ENCODE peak calls at places on chromosomes 11 and 22, in seven cellular contexts. E is CD8-positive, alpha-beta T cell; C is endothelial cell; S is kidney; T is choroid plexus epithelial cell; Q is RWPE2; P is psoas muscle. J is an unnamed sample.

GRCh38 chr11:17629113-17629512 is 82.1 kb downstream of the OTOG start:
- DNase-seq in P (no peak), T (no peak), E (peak; percentile 29), C (no peak), S (no peak), Q (no peak), J (no peak)

GRCh38 chr22:31313366-31314147 is 21.3 kb upstream of the PIK3IP1 start:
- DNase-seq in Q (no peak), T (peak; percentile 74), C (peak; percentile 72), S (peak; percentile 94), P (peak; percentile 69), E (peak; percentile 82), J (peak; percentile 86)

GRCh38 chr22:39007177-39007576 is 6.9 kb upstream of the APOBEC3C start:
- DNase-seq in Q (no peak), C (no peak), E (no peak), T (no peak), P (no peak), S (no peak), J (no peak)

GRCh38 chr22:25475554-25476022 is 88.9 kb upstream of the GRK3 start:
- DNase-seq in C (no peak), Q (no peak), S (no peak), E (no peak), T (peak; percentile 65), P (no peak), J (no peak)

GRCh38 chr22:25437414-25438160 is 126.9 kb upstream of the GRK3 start:
- DNase-seq in C (no peak), P (no peak), S (no peak), E (no peak), Q (no peak), T (no peak), J (no peak)

GRCh38 chr22:45608763-45609180 is 62.9 kb upstream of the ATXN10 start:
- DNase-seq in E (no peak), S (peak; percentile 43), T (peak; percentile 35), C (no peak), P (no peak), Q (no peak), J (no peak)

GRCh38 chr22:50628543-50629134 is 687 bp upstream of the ARSA start:
- DNase-seq in T (no peak), E (no peak), S (no peak), Q (no peak), P (no peak), C (no peak), J (no peak)

GRCh38 chr11:118618115-118618990 is 10.9 kb downstream of the PHLDB1 start:
- DNase-seq in Q (no peak), T (peak; percentile 81), P (peak; percentile 75), E (no peak), C (no peak), S (peak; percentile 87), J (no peak)

GRCh38 chr22:50702821-50703725 is 30.4 kb downstream of the SHANK3 start:
- DNase-seq in T (no peak), S (peak; percentile 56), Q (peak; percentile 49), C (no peak), E (no peak), P (peak; percentile 36), J (no peak)

GRCh38 chr11:60124802-60125432 is 36.5 kb downstream of the MS4A2 start:
- DNase-seq in S (no peak), C (no peak), E (no peak), P (no peak), T (no peak), Q (no peak), J (no peak)

GRCh38 chr11:66070604-66071325 is 693 bp downstream of the PACS1 start:
- DNase-seq in S (peak; percentile 90), P (peak; percentile 77), Q (no peak), E (peak; percentile 60), T (peak; percentile 39), C (peak; percentile 47), J (peak; percentile 30)

GRCh38 chr11:70486731-70487130 is 88.4 kb downstream of the CTTN start:
- DNase-seq in T (no peak), S (no peak), C (no peak), E (no peak), P (no peak), Q (no peak), J (no peak)

GRCh38 chr11:111370902-111371578 is 8.0 kb downstream of the POU2AF1 start:
- DNase-seq in P (no peak), S (no peak), C (no peak), T (no peak), Q (no peak), E (no peak), J (no peak)

GRCh38 chr11:24407733-24408132 is 89.1 kb upstream of the LUZP2 start:
- DNase-seq in Q (no peak), P (no peak), T (no peak), C (no peak), E (no peak), S (no peak), J (no peak)

GRCh38 chr22:44523981-44524759 is 26.1 kb upstream of the RTL6 start:
- DNase-seq in E (no peak), Q (no peak), P (no peak), S (no peak), T (peak; percentile 94), C (no peak), J (no peak)

GRCh38 chr11:34997872-34998548 is 81.6 kb downstream of the PDHX start:
- DNase-seq in C (no peak), Q (no peak), E (no peak), S (no peak), P (no peak), T (peak; percentile 65), J (no peak)

GRCh38 chr11:1858154-1858553 is 5.3 kb downstream of the LSP1 start:
- DNase-seq in T (no peak), S (peak; percentile 54), P (peak; percentile 61), Q (no peak), E (no peak), C (no peak), J (no peak)

GRCh38 chr11:96260526-96260925 is 82.5 kb downstream of the MAML2 start:
- DNase-seq in T (no peak), C (no peak), P (no peak), S (no peak), Q (no peak), E (no peak), J (no peak)

GRCh38 chr11:58762284-58763119 is 30.8 kb upstream of the GLYAT start:
- DNase-seq in E (no peak), S (no peak), Q (no peak), C (no peak), P (no peak), T (no peak), J (no peak)

GRCh38 chr11:134915212-134915611 is 503.2 kb upstream of the B3GAT1 start:
- DNase-seq in S (no peak), E (no peak), C (no peak), Q (no peak), T (no peak), P (no peak), J (no peak)

GRCh38 chr11:134984421-134984820 is 572.4 kb upstream of the B3GAT1 start:
- DNase-seq in Q (no peak), S (no peak), C (no peak), P (no peak), E (no peak), T (no peak), J (no peak)

GRCh38 chr11:108223449-108224149 is 732 bp downstream of the ATM start:
- DNase-seq in C (no peak), E (peak; percentile 72), P (no peak), T (peak; percentile 38), S (no peak), Q (no peak), J (no peak)

GRCh38 chr11:130865091-130865771 is 51.0 kb downstream of the SNX19 start:
- DNase-seq in T (no peak), S (no peak), C (no peak), E (no peak), Q (no peak), P (peak; percentile 76), J (no peak)

DNA sequence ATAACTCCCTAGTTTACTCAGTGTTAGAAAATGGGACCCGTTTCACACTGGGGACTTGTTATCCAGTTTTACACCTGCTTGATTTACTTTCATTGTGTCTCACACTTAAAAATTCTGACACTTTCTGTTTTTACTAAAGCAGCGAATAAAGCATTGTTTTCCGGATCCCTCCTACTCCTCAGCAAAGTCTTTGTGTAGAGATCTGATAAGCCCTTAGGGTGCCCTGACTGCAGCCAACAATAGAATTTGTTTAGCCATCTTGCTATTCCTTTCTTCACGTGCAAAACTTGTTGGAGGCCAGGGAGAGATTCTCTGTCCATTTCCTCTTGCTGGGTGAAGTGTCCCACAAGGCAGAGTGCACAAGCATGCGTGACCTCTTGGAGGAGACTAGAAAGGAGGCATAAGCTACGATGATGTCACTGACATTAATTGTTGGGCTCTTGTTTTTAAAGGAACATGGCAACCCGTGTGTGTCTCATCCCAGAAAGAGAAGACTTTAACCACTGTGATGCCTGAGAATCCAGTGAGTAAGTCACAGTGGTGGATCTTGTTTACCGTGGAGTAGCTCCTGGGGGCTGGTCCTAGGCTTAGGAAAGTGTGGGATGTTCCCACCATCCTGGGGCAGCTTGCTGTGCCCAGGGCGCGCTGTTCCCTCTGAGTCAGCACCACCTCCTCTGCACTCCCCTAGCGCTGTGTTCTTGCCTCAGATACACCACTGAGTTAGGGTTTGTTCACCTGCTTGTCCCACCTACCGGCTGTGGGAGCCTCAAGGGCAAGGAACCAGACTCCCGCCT is 27.7 kb downstream of the MICAL2 start:
- DNase-seq in P (no peak), Q (no peak), S (no peak), T (peak; percentile 86), E (no peak), C (no peak), J (no peak)
- TF ChIP-seq CTCF in P (no peak), Q (no peak), S (no peak), T (peak; percentile 23), E (no peak), C (no peak), J (no peak)

GRCh38 chr11:3021125-3021524 is 29.0 kb upstream of the NAP1L4 start:
- DNase-seq in S (peak; percentile 54), P (no peak), C (peak; percentile 40), Q (no peak), T (peak; percentile 72), E (peak; percentile 73), J (peak; percentile 66)
- TF ChIP-seq CTCF in S (peak; percentile 77), P (peak; percentile 37), C (peak; percentile 58), Q (peak; percentile 67), T (peak; percentile 82), E (peak; percentile 75), J (peak; percentile 84)

GRCh38 chr11:128756469-128756868 is 62.6 kb downstream of the FLI1 start:
- DNase-seq in T (no peak), E (no peak), S (no peak), P (no peak), Q (no peak), C (no peak), J (no peak)

GRCh38 chr11:128757886-128758612 is 64.2 kb downstream of the FLI1 start:
- DNase-seq in Q (no peak), C (no peak), P (no peak), S (no peak), E (no peak), T (no peak), J (peak; percentile 4)

GRCh38 chr11:128759597-128759996 is 65.7 kb downstream of the FLI1 start:
- DNase-seq in Q (no peak), C (no peak), S (no peak), P (no peak), E (no peak), T (peak; percentile 48), J (no peak)

GRCh38 chr11:128759168-128759567 is 65.3 kb downstream of the FLI1 start:
- DNase-seq in Q (no peak), E (no peak), S (no peak), C (no peak), T (no peak), P (no peak), J (no peak)

GRCh38 chr11:128757235-128757711 is 63.4 kb downstream of the FLI1 start:
- DNase-seq in E (peak; percentile 76), T (peak; percentile 87), S (no peak), P (no peak), Q (no peak), C (no peak), J (no peak)
- TF ChIP-seq CTCF in E (peak; percentile 76), T (peak; percentile 79), S (no peak), P (no peak), Q (peak; percentile 12), C (no peak), J (no peak)

GRCh38 chr22:32794449-32795213 is 6.9 kb upstream of the TIMP3 start:
- DNase-seq in T (peak; percentile 43), C (no peak), S (no peak), Q (no peak), E (no peak), P (no peak), J (no peak)
- TF ChIP-seq CTCF in T (peak; percentile 34), C (no peak), S (no peak), Q (no peak), E (no peak), P (no peak), J (no peak)

J was measured in Calu3.